ENCODE peak calls at places on chromosomes 6 and 20, in eight cellular contexts. M is dermis blood vessel endothelial cell; G is PC-9; Y is HFFc6; K is activated CD4-positive, CD25-positive, alpha-beta regulatory T cell treated with anti-CD3 and anti-CD28 coated beads, Interleukin-2, amount 50 U/mL, for 72 hours; S is heart right ventricle; Q is CD4-positive, CD25-positive, alpha-beta regulatory T cell; F is foreskin keratinocyte. U is an unnamed sample.

GRCh38 chr6:170210651-170211403 is 80.1 kb downstream of the DLL1 start:
- DNase-seq in S (no peak), Y (no peak), Q (no peak), M (no peak), K (no peak), G (no peak), F (no peak), U (peak)

GRCh38 chr6:75376347-75377024 is 91.9 kb upstream of the TMEM30A start:
- DNase-seq in F (peak), Y (peak), G (peak), Q (no peak), S (no peak), K (no peak), M (peak), U (no peak)

GRCh38 chr6:56909115-56909907 is 45.6 kb upstream of the BEND6 start:
- DNase-seq in Q (no peak), S (no peak), Y (peak), G (no peak), K (no peak), M (no peak), F (no peak), U (no peak)

GRCh38 chr6:20238688-20239587 is 26.7 kb upstream of the MBOAT1 start:
- DNase-seq in S (no peak), Q (no peak), F (no peak), Y (no peak), G (no peak), K (no peak), M (no peak), U (no peak)

GRCh38 chr6:80467408-80467807 is 360.9 kb downstream of the BCKDHB start:
- DNase-seq in G (no peak), S (no peak), F (no peak), Q (no peak), M (no peak), K (no peak), Y (no peak), U (no peak)

GRCh38 chr6:138371720-138372119 is 6.0 kb upstream of the SMIM28 start:
- DNase-seq in M (peak), S (no peak), Y (no peak), G (peak), Q (no peak), K (no peak), F (no peak), U (no peak)

GRCh38 chr20:62376112-62377063 is 9.3 kb upstream of the LAMA5 start:
- DNase-seq in Q (no peak), Y (no peak), M (no peak), K (no peak), S (peak), F (no peak), G (no peak), U (no peak)

GRCh38 chr20:47066484-47067270 is 172.0 kb downstream of the EYA2 start:
- DNase-seq in Y (peak), S (no peak), G (peak), F (no peak), M (peak), K (no peak), Q (no peak), U (no peak)

GRCh38 chr20:31608256-31608980 is 3.3 kb downstream of the ID1 start:
- DNase-seq in M (peak), F (no peak), S (peak), K (no peak), Q (no peak), G (peak), Y (peak), U (peak)

U was measured in type B pancreatic cell.